ENCODE peak calls at places on chromosomes 3 and 15, in ten cellular contexts. U is EL; Z is body of pancreas; L is amygdala; K is anterior cingulate cortex; Y is fibroblast of the aortic adventitia; X is stimulated activated CD8-positive, alpha-beta memory T cell treated with anti-CD3 and anti-CD28 coated beads, Interleukin-4, amount 100 ng/mL, for 1 hour; P is osteocyte; G is Calu3; V is KG1. R is an unnamed sample.

GRCh38 chr15:95840004-95840403 is 490.5 kb upstream of the NR2F2 start:
- DNase-seq in U (peak; percentile 68), Z (no peak), L (no peak), K (no peak), Y (peak; percentile 93), X (no peak), P (no peak), G (no peak), V (no peak), R (peak; percentile 68)

GRCh38 chr3:12350151-12350813 is 61.4 kb downstream of the PPARG start:
- DNase-seq in U (no peak), Z (peak; percentile 47), L (no peak), K (no peak), Y (peak; percentile 66), X (no peak), P (no peak), G (peak; percentile 18), V (no peak), R (no peak)

GRCh38 chr3:14042680-14043079 is 82.0 kb downstream of the CHCHD4 start:
- DNase-seq in U (peak; percentile 58), Z (no peak), L (no peak), K (no peak), Y (peak; percentile 48), X (no peak), P (no peak), G (no peak), V (no peak), R (no peak)

GRCh38 chr3:72155391-72156064 is 370.6 kb upstream of the PROK2 start:
- DNase-seq in U (peak; percentile 96), Z (peak; percentile 22), L (no peak), K (no peak), Y (peak; percentile 99), X (no peak), P (no peak), G (no peak), V (no peak), R (no peak)

GRCh38 chr15:34691024-34691423 is 63.8 kb downstream of the GJD2 start:
- DNase-seq in U (peak; percentile 41), Z (no peak), L (no peak), K (no peak), Y (peak; percentile 2), X (no peak), P (no peak), G (no peak), V (no peak), R (no peak)

GRCh38 chr3:58568572-58569286 is 8.5 kb downstream of the FAM107A start:
- DNase-seq in U (peak; percentile 68), Z (peak; percentile 84), L (peak; percentile 75), K (peak; percentile 28), Y (peak; percentile 80), X (peak; percentile 62), P (peak; percentile 93), G (peak; percentile 80), V (peak; percentile 62), R (peak; percentile 86)

GRCh38 chr3:134476977-134477376 is 8.8 kb downstream of the ANAPC13 start:
- DNase-seq in U (peak; percentile 84), Z (no peak), L (no peak), K (no peak), Y (no peak), X (no peak), P (no peak), G (no peak), V (no peak), R (peak; percentile 68)

GRCh38 chr3:32105291-32106131 is 909 bp upstream of the GPD1L start:
- DNase-seq in U (peak; percentile 5), Z (no peak), L (no peak), K (no peak), Y (peak; percentile 48), X (no peak), P (no peak), G (peak; percentile 19), V (no peak), R (no peak)

GRCh38 chr3:172341482-172342059 is 106.7 kb downstream of the GHSR start:
- DNase-seq in U (peak; percentile 61), Z (no peak), L (no peak), K (no peak), Y (peak; percentile 79), X (no peak), P (no peak), G (peak; percentile 51), V (peak; percentile 51), R (no peak)

GRCh38 chr3:24963762-24964625 is 464.1 kb upstream of the RARB start:
- DNase-seq in U (peak; percentile 28), Z (no peak), L (no peak), K (no peak), Y (peak; percentile 41), X (no peak), P (no peak), G (peak; percentile 7), V (no peak), R (no peak)

R was measured in Right ventricle myocardium inferior.